ENCODE peak calls at places on chromosome X, in seven cellular contexts. Q is brain microvascular endothelial cell, E is left ventricle myocardium inferior, M is sigmoid colon, T is IMR-90, S is GM12864, V is epithelial cell of esophagus. C is an unnamed sample.

GRCh38 chrX:133985164-133986007 is at the start of gene GPC3:
- DNase-seq in Q (no peak), E (peak), M (peak), T (peak), S (no peak), V (peak), C (no peak)

GRCh38 chrX:140132937-140133336 is 167.6 kb upstream of the CXorf66 start:
- DNase-seq in Q (no peak), E (no peak), M (no peak), T (no peak), S (no peak), V (no peak), C (no peak)

GRCh38 chrX:85024562-85024961 is 20.9 kb downstream of the APOOL start:
- DNase-seq in Q (no peak), E (no peak), M (no peak), T (no peak), S (no peak), V (no peak), C (no peak)

GRCh38 chrX:24550166-24550565 is 85.1 kb downstream of the PDK3 start:
- DNase-seq in Q (no peak), E (no peak), M (no peak), T (no peak), S (no peak), V (no peak), C (no peak)

GRCh38 chrX:13248867-13249521 is 70.9 kb downstream of the ATXN3L start:
- DNase-seq in Q (no peak), E (no peak), M (no peak), T (no peak), S (no peak), V (no peak), C (no peak)

GRCh38 chrX:48573690-48574269 is 504 bp upstream of the RBM3 start:
- DNase-seq in Q (peak), E (peak), M (peak), T (no peak), S (no peak), V (no peak), C (no peak)

GRCh38 chrX:136711147-136711546 is 63.2 kb downstream of the CD40LG start:
- DNase-seq in Q (peak), E (peak), M (peak), T (peak), S (no peak), V (peak), C (peak)

GRCh38 chrX:119606508-119607389 is 525 bp upstream of the NKRF start:
- DNase-seq in Q (no peak), E (no peak), M (no peak), T (peak), S (no peak), V (peak), C (peak)

GRCh38 chrX:154775611-154776349 is 13.1 kb downstream of the DKC1 start:
- DNase-seq in Q (no peak), E (peak), M (no peak), T (peak), S (no peak), V (peak), C (peak)

GRCh38 chrX:38232287-38232686 is 11.6 kb upstream of the SRPX start:
- DNase-seq in Q (peak), E (no peak), M (no peak), T (peak), S (no peak), V (peak), C (peak)

GRCh38 chrX:88838392-88838791 is 91.4 kb downstream of the CPXCR1 start:
- DNase-seq in Q (no peak), E (no peak), M (no peak), T (no peak), S (no peak), V (no peak), C (no peak)

GRCh38 chrX:153885968-153886903 is at the start of gene L1CAM:
- DNase-seq in Q (no peak), E (no peak), M (no peak), T (no peak), S (no peak), V (peak), C (no peak)

GRCh38 chrX:11890843-11891514 is 132.9 kb downstream of the MSL3 start:
- DNase-seq in Q (no peak), E (peak), M (peak), T (no peak), S (no peak), V (no peak), C (no peak)
- TF ChIP-seq CTCF in Q (no peak), E (no peak), M (no peak), T (no peak), S (no peak), V (no peak), C (no peak)

GRCh38 chrX:50036481-50036880 is 114.1 kb downstream of the CLCN5 start:
- DNase-seq in Q (no peak), E (no peak), M (no peak), T (no peak), S (no peak), V (no peak), C (no peak)
- H3K4me3 ChIP-seq in Q (no peak), E (peak), M (no peak), T (no peak), S (no peak), V (no peak), C (no peak)

DNA sequence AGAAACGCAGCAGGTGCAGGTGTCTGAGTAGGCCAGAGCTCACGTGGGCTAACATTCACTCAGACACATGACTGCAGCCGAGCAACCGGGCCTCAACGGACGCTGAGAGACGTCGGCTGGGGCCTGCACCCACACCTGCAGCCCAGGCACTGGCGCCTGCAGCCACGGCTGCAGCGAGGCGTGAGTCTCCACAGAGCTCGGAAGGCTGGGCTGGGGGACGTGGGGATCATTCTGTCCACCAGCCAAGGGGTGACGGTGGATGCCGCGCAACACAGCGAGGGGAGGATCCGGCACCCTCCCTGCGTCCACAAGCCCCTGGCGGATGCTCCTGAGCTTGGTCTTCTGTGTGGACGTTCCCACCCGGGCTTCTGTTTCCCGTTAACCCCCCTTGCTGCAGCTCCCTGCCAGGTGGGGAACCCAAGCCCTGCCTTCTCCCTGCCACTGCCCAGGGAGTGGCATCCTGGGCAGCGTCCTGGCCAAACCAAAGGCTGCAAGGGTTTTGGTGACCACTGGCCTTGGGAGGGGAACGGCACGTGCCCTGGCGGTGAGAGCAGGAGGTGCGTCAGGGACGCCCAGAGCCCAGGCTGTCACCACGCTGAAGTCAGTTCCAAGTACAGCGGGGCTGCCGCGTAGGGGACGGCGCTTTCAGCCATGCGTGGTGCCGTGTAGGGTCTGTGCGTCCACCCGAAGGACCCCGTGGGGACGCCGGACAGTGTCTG is 16.3 kb downstream of the PPP2R3B start:
- DNase-seq in Q (no peak), E (peak), M (no peak), T (no peak), S (no peak), V (no peak), C (no peak)
- TF ChIP-seq CTCF in Q (no peak), E (peak), M (no peak), T (no peak), S (no peak), V (no peak), C (no peak)

GRCh38 chrX:10158279-10158939 is 1.6 kb downstream of the CLCN4 start:
- DNase-seq in Q (no peak), E (peak), M (no peak), T (no peak), S (no peak), V (peak), C (no peak)
- H3K4me3 ChIP-seq in Q (peak), E (peak), M (peak), T (peak), S (no peak), V (peak), C (no peak)

C was measured in GM12865.